ENCODE peak calls at places on chromosomes 4 and X, in seven cellular contexts. S is CD4-positive, alpha-beta T cell; Q is fibroblast of mammary gland; J is germinal center; Y is RCC 7860; V is nephron progenitor cell; D is NCI-H1092 treated with DMSO at 0.1 percent for 48 hours. C is an unnamed sample.
A peak's percentile ranks its signal among the peaks of the same experiment; 100 is the strongest.

GRCh38 chrX:129736491-129736890 is 2.3 kb upstream of the XPNPEP2 start:
- DNase-seq in S (no peak), Q (no peak), J (no peak), Y (no peak), V (no peak), D (no peak), C (no peak)

GRCh38 chrX:73069365-73070035 is 9.8 kb downstream of the PABPC1L2A start:
- DNase-seq in S (no peak), Q (no peak), J (no peak), Y (no peak), V (no peak), D (no peak), C (no peak)

GRCh38 chr4:104942990-104943758 is 203.5 kb upstream of the TET2 start:
- DNase-seq in S (no peak), Q (no peak), J (no peak), Y (no peak), V (no peak), D (no peak), C (no peak)

GRCh38 chr4:5899881-5900280 is 7.0 kb upstream of the CRMP1 start:
- DNase-seq in S (no peak), Q (no peak), J (no peak), Y (no peak), V (no peak), D (no peak), C (no peak)

GRCh38 chr4:95215991-95216605 is 332.7 kb downstream of the UNC5C start:
- DNase-seq in S (no peak), Q (peak; percentile 58), J (no peak), Y (no peak), V (no peak), D (no peak), C (no peak)

GRCh38 chr4:112170451-112170993 is 25.3 kb downstream of the FAM241A start:
- DNase-seq in S (no peak), Q (peak; percentile 97), J (no peak), Y (peak; percentile 80), V (no peak), D (no peak), C (no peak)

GRCh38 chr4:127370495-127371069 is 262.2 kb upstream of the INTU start:
- DNase-seq in S (no peak), Q (peak; percentile 10), J (no peak), Y (peak; percentile 39), V (no peak), D (no peak), C (no peak)

GRCh38 chrX:94515009-94515408 is 841.0 kb downstream of the FAM133A start:
- DNase-seq in S (no peak), Q (no peak), J (no peak), Y (no peak), V (no peak), D (no peak), C (no peak)

GRCh38 chr4:3805731-3806130 is 39.5 kb downstream of the ADRA2C start:
- DNase-seq in S (no peak), Q (no peak), J (no peak), Y (no peak), V (no peak), D (no peak), C (no peak)

GRCh38 chrX:132490086-132490419 is 1.2 kb upstream of the MBNL3 start:
- DNase-seq in S (no peak), Q (no peak), J (no peak), Y (no peak), V (no peak), D (peak; percentile 78), C (no peak)

GRCh38 chrX:11944486-11944885 is 186.4 kb downstream of the MSL3 start:
- DNase-seq in S (no peak), Q (peak; percentile 68), J (peak; percentile 6), Y (peak; percentile 6), V (peak; percentile 36), D (peak; percentile 50), C (no peak)

GRCh38 chr4:82084747-82085146 is 289.0 kb downstream of the HNRNPD start:
- DNase-seq in S (no peak), Q (no peak), J (no peak), Y (no peak), V (no peak), D (no peak), C (no peak)

GRCh38 chr4:67785528-67785927 is 31.3 kb upstream of the GNRHR start:
- DNase-seq in S (no peak), Q (no peak), J (no peak), Y (no peak), V (no peak), D (no peak), C (no peak)

GRCh38 chrX:53089224-53089842 is 4.6 kb upstream of the KANTR start:
- DNase-seq in S (peak; percentile 33), Q (peak; percentile 74), J (peak; percentile 44), Y (peak; percentile 11), V (no peak), D (peak; percentile 75), C (no peak)